ENCODE peak calls at places on chromosomes 11 and 22, in nine cellular contexts. P is Right ventricle myocardium superior; M is left lung; V is B cell; D is T-helper 17 cell; U is heart left ventricle; S is CD4-positive, alpha-beta T cell; X is activated CD8-positive, alpha-beta T cell treated with anti-CD3 and anti-CD28 coated beads for 36 hours; W is HCT116. Q is an unnamed sample.

GRCh38 chr11:106482920-106483761 is 405.7 kb downstream of the AASDHPPT start:
- ATAC-seq in P (no peak), M (peak), V (no peak), D (no peak), U (no peak), S (no peak), X (no peak), W (peak), Q (no peak)

GRCh38 chr11:83785942-83786341 is 499.8 kb upstream of the CCDC90B start:
- ATAC-seq in P (no peak), M (no peak), V (no peak), D (no peak), U (no peak), S (no peak), X (no peak), W (no peak), Q (no peak)

GRCh38 chr11:2883717-2884423 is 1.7 kb downstream of the CDKN1C start:
- ATAC-seq in P (peak), M (peak), V (no peak), D (no peak), U (no peak), S (no peak), X (no peak), W (peak), Q (no peak)

GRCh38 chr11:102773388-102773787 is 7.0 kb downstream of the MMP10 start:
- ATAC-seq in P (no peak), M (no peak), V (no peak), D (no peak), U (no peak), S (no peak), X (no peak), W (no peak), Q (no peak)

GRCh38 chr11:47606731-47607130 is 12.5 kb upstream of the C1QTNF4 start:
- ATAC-seq in P (peak), M (no peak), V (no peak), D (no peak), U (peak), S (no peak), X (no peak), W (no peak), Q (no peak)

GRCh38 chr11:60282291-60282690 is 1.8 kb downstream of the MS4A4A start:
- ATAC-seq in P (no peak), M (peak), V (no peak), D (no peak), U (no peak), S (no peak), X (no peak), W (no peak), Q (no peak)

GRCh38 chr11:134882671-134883318 is 470.8 kb upstream of the B3GAT1 start:
- ATAC-seq in P (no peak), M (no peak), V (no peak), D (no peak), U (no peak), S (no peak), X (no peak), W (no peak), Q (no peak)

GRCh38 chr22:36405671-36406070 is 17.9 kb upstream of the MYH9 start:
- ATAC-seq in P (no peak), M (peak), V (peak), D (peak), U (peak), S (peak), X (peak), W (no peak), Q (no peak)

GRCh38 chr11:86660011-86660595 is 12.3 kb downstream of the ME3 start:
- ATAC-seq in P (peak), M (peak), V (no peak), D (no peak), U (peak), S (no peak), X (no peak), W (no peak), Q (peak)

GRCh38 chr11:96088914-96089313 is 165.0 kb upstream of the MTMR2 start:
- ATAC-seq in P (no peak), M (no peak), V (no peak), D (no peak), U (no peak), S (no peak), X (no peak), W (no peak), Q (no peak)

GRCh38 chr11:64445651-64446050 is 86.7 kb downstream of the RPS6KA4 start:
- ATAC-seq in P (no peak), M (no peak), V (no peak), D (no peak), U (no peak), S (no peak), X (no peak), W (no peak), Q (no peak)

GRCh38 chr11:67276821-67277230 is 10.6 kb downstream of the GRK2 start:
- ATAC-seq in P (peak), M (peak), V (no peak), D (peak), U (peak), S (no peak), X (peak), W (peak), Q (peak)

GRCh38 chr11:74269161-74269809 is 42.2 kb downstream of the P4HA3 start:
- ATAC-seq in P (no peak), M (peak), V (no peak), D (peak), U (no peak), S (peak), X (peak), W (no peak), Q (peak)

GRCh38 chr11:29826878-29827277 is 190.0 kb downstream of the KCNA4 start:
- ATAC-seq in P (no peak), M (no peak), V (no peak), D (no peak), U (no peak), S (no peak), X (no peak), W (no peak), Q (no peak)

GRCh38 chr11:65084598-65085375 is 765 bp downstream of the ZFPL1 start:
- ATAC-seq in P (no peak), M (no peak), V (no peak), D (no peak), U (no peak), S (no peak), X (peak), W (peak), Q (no peak)

GRCh38 chr22:42202048-42202447 is 68.4 kb downstream of the TCF20 start:
- ATAC-seq in P (no peak), M (no peak), V (no peak), D (peak), U (no peak), S (peak), X (peak), W (no peak), Q (no peak)

GRCh38 chr11:43952020-43952400 is 9.6 kb downstream of the C11orf96 start:
- ATAC-seq in P (no peak), M (no peak), V (no peak), D (no peak), U (no peak), S (no peak), X (no peak), W (no peak), Q (no peak)

GRCh38 chr22:35575116-35575748 is 34.6 kb downstream of the RASD2 start:
- ATAC-seq in P (peak), M (no peak), V (peak), D (no peak), U (peak), S (no peak), X (peak), W (peak), Q (no peak)

GRCh38 chr22:48727454-48728058 is 1100.1 kb downstream of the BRD1 start:
- ATAC-seq in P (no peak), M (no peak), V (no peak), D (no peak), U (no peak), S (no peak), X (no peak), W (no peak), Q (no peak)

GRCh38 chr11:66181632-66182345 is 86.7 kb upstream of the RAB1B start:
- ATAC-seq in P (no peak), M (no peak), V (no peak), D (no peak), U (no peak), S (no peak), X (no peak), W (no peak), Q (peak)

GRCh38 chr11:125229006-125229405 is 64.5 kb downstream of the PKNOX2 start:
- ATAC-seq in P (no peak), M (no peak), V (no peak), D (no peak), U (no peak), S (no peak), X (no peak), W (no peak), Q (no peak)

GRCh38 chr11:133669371-133670046 is 137.2 kb upstream of the OPCML start:
- ATAC-seq in P (no peak), M (no peak), V (no peak), D (no peak), U (no peak), S (no peak), X (no peak), W (no peak), Q (no peak)

GRCh38 chr11:36426226-36426848 is 83.7 kb downstream of the TRAF6 start:
- ATAC-seq in P (no peak), M (peak), V (no peak), D (no peak), U (no peak), S (no peak), X (no peak), W (no peak), Q (no peak)

GRCh38 chr11:34585304-34585869 is 35.5 kb upstream of the EHF start:
- ATAC-seq in P (no peak), M (peak), V (peak), D (no peak), U (no peak), S (no peak), X (no peak), W (no peak), Q (peak)

GRCh38 chr11:126945319-126945718 is 55.3 kb downstream of the KIRREL3 start:
- ATAC-seq in P (no peak), M (no peak), V (no peak), D (no peak), U (no peak), S (no peak), X (no peak), W (no peak), Q (no peak)

GRCh38 chr11:9057888-9058287 is 33.5 kb downstream of the SCUBE2 start:
- ATAC-seq in P (no peak), M (no peak), V (no peak), D (no peak), U (no peak), S (no peak), X (no peak), W (no peak), Q (no peak)

GRCh38 chr11:82988936-82989627 is 82.6 kb downstream of the RAB30 start:
- ATAC-seq in P (no peak), M (no peak), V (no peak), D (no peak), U (no peak), S (no peak), X (peak), W (no peak), Q (no peak)

Q was measured in esophagus mucosa.